ENCODE peak calls at places on chromosomes 6 and 20, in seven cellular contexts. Y, F, B, L, M, N and Q are unnamed samples.

GRCh38 chr6:148770408-148771211 is 23.8 kb downstream of the UST start:
- DNase-seq in L (no peak), N (no peak), M (no peak), Y (no peak), F (no peak), B (no peak), Q (no peak)

GRCh38 chr20:23995905-23996666 is 7.5 kb upstream of the GGTLC1 start:
- DNase-seq in L (peak; percentile 30), N (no peak), Y (peak; percentile 54), F (peak; percentile 51), B (peak; percentile 35), M (peak; percentile 60), Q (peak; percentile 88)

GRCh38 chr20:14543040-14543439 is 205.6 kb upstream of the FLRT3 start:
- DNase-seq in Y (no peak), F (no peak), B (no peak), L (no peak), N (no peak), M (no peak), Q (no peak)

GRCh38 chr6:148335582-148335981 is 7.1 kb upstream of the SASH1 start:
- DNase-seq in N (peak; percentile 25), B (no peak), F (no peak), L (no peak), M (no peak), Y (no peak), Q (no peak)

GRCh38 chr20:58682656-58683055 is 9.9 kb upstream of the NPEPL1 start:
- DNase-seq in Y (no peak), F (no peak), L (no peak), B (no peak), N (no peak), M (no peak), Q (no peak)

GRCh38 chr6:127641905-127642304 is 64.9 kb downstream of the C6orf58 start:
- DNase-seq in N (peak; percentile 15), B (no peak), L (no peak), F (no peak), Y (no peak), M (no peak), Q (no peak)

GRCh38 chr6:124772733-124773319 is 189.4 kb upstream of the RNF217 start:
- DNase-seq in M (no peak), F (no peak), N (no peak), L (no peak), Y (no peak), B (no peak), Q (no peak)

GRCh38 chr6:139181236-139181635 is 46.4 kb downstream of the HECA start:
- DNase-seq in Y (no peak), M (no peak), L (no peak), F (no peak), B (no peak), N (no peak), Q (no peak)

GRCh38 chr6:15602144-15602543 is 60.7 kb downstream of the DTNBP1 start:
- DNase-seq in N (no peak), F (no peak), L (no peak), Y (no peak), M (no peak), B (no peak), Q (peak; percentile 59)

GRCh38 chr6:14758421-14759043 is 487.3 kb upstream of the JARID2 start:
- DNase-seq in Y (peak; percentile 34), L (no peak), M (no peak), F (no peak), N (no peak), B (no peak), Q (no peak)

GRCh38 chr20:58613061-58613854 is 37.8 kb upstream of the STX16 start:
- DNase-seq in B (no peak), F (no peak), L (no peak), M (no peak), N (no peak), Y (no peak), Q (no peak)

GRCh38 chr6:30194797-30195690 is 18.2 kb downstream of the TRIM26 start:
- DNase-seq in M (no peak), B (no peak), F (no peak), N (no peak), Y (no peak), L (no peak), Q (no peak)

GRCh38 chr20:20089018-20089417 is 36.7 kb downstream of the CFAP61 start:
- DNase-seq in L (no peak), M (no peak), F (no peak), N (no peak), B (no peak), Y (no peak), Q (no peak)

GRCh38 chr20:47704746-47705496 is 80.4 kb downstream of the SULF2 start:
- DNase-seq in N (no peak), Y (no peak), M (no peak), B (peak; percentile 45), F (peak; percentile 25), L (no peak), Q (no peak)

GRCh38 chr20:35059110-35059509 is 33.5 kb downstream of the TRPC4AP start:
- DNase-seq in M (no peak), L (no peak), B (no peak), F (no peak), N (no peak), Y (no peak), Q (no peak)

GRCh38 chr6:107509506-107509905 is 19.6 kb downstream of the SOBP start:
- DNase-seq in M (no peak), F (no peak), N (no peak), Y (no peak), L (no peak), B (no peak), Q (no peak)

GRCh38 chr6:20879526-20879925 is 345.3 kb downstream of the CDKAL1 start:
- DNase-seq in N (no peak), Y (no peak), F (no peak), B (no peak), M (no peak), L (no peak), Q (no peak)

GRCh38 chr6:166253277-166254229 is 54.6 kb downstream of the PRR18 start:
- DNase-seq in M (no peak), N (no peak), F (peak; percentile 34), L (no peak), B (no peak), Y (no peak), Q (no peak)

GRCh38 chr6:27478141-27478705 is 5.3 kb upstream of the ZNF184 start:
- DNase-seq in B (no peak), F (no peak), L (no peak), Y (peak; percentile 18), N (no peak), M (peak; percentile 1), Q (no peak)

GRCh38 chr6:159130846-159131245 is 38.4 kb upstream of the FNDC1 start:
- DNase-seq in L (no peak), M (no peak), B (no peak), F (no peak), N (no peak), Y (no peak), Q (no peak)

GRCh38 chr6:89116702-89117101 is 1.2 kb downstream of the SRSF12 start:
- DNase-seq in N (no peak), Y (no peak), L (no peak), B (no peak), F (no peak), M (no peak), Q (no peak)

GRCh38 chr6:169168706-169169105 is 84.9 kb downstream of the THBS2 start:
- DNase-seq in N (no peak), B (no peak), Y (no peak), M (no peak), F (no peak), L (no peak), Q (no peak)

GRCh38 chr20:38307371-38308046 is 3.6 kb downstream of the BPI start:
- DNase-seq in Y (no peak), M (no peak), L (no peak), N (no peak), B (no peak), F (no peak), Q (no peak)

GRCh38 chr6:147449405-147450161 is 58.9 kb upstream of the SAMD5 start:
- DNase-seq in L (no peak), Y (no peak), M (no peak), F (no peak), N (no peak), B (no peak), Q (no peak)

GRCh38 chr6:154852700-154853099 is 119.5 kb downstream of the SCAF8 start:
- DNase-seq in F (no peak), M (no peak), L (no peak), B (no peak), Y (no peak), N (peak; percentile 1), Q (no peak)

GRCh38 chr6:39053016-39053595 is 4.5 kb downstream of the GLP1R start:
- DNase-seq in B (no peak), N (no peak), L (no peak), Y (no peak), M (no peak), F (no peak), Q (no peak)
- H3K9me3 ChIP-seq in B (no peaks in the 10 kb centered on the region), N (no peaks in the 10 kb centered on the region), L (no peaks in the 10 kb centered on the region), Y (no peaks in the 10 kb centered on the region), M (no peaks in the 10 kb centered on the region), F (no peaks in the 10 kb centered on the region), Q (no peaks in the 10 kb centered on the region)

GRCh38 chr20:145877-146276 is 3.5 kb downstream of the DEFB126 start:
- DNase-seq in N (no peak), M (no peak), Y (no peak), F (no peak), B (no peak), L (no peak), Q (no peak)
- H3K9me3 ChIP-seq in N (no peaks in the 10 kb centered on the region), M (no peaks in the 10 kb centered on the region), Y (no peaks in the 10 kb centered on the region), F (no peaks in the 10 kb centered on the region), B (no peaks in the 10 kb centered on the region), L (no peaks in the 10 kb centered on the region), Q (no peaks in the 10 kb centered on the region)

DNA sequence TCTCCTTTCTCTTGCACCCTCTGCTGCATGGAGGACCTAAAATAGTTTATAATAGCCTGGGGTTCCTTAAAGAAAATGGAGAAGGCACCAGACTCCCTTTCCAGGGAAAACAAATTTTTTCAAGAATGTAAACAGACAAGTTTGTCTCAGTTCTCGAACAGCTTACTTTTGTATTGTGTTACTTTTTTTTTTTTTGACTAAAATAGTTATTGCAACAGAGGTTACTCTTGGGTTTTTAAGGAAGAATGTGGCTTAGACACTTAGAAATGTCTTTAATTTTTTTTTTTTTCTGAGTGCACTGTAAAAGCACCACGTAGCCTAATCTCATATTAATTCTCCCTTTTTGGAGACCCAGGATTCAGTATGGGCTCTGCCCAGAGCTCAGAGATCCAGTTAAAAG is 148.7 kb upstream of the CARMIL1 start:
- DNase-seq in F (no peak), Y (no peak), M (no peak), B (no peak), L (no peak), N (no peak), Q (no peak)
- H3K9me3 ChIP-seq in F (no peaks in the 10 kb centered on the region), Y (no peaks in the 10 kb centered on the region), M (peaks cover 9% of the 10 kb centered on the region), B (no peaks in the 10 kb centered on the region), L (no peaks in the 10 kb centered on the region), N (no peaks in the 10 kb centered on the region), Q (no peaks in the 10 kb centered on the region)

GRCh38 chr6:364609-365540 is 26.7 kb upstream of the IRF4 start:
- DNase-seq in M (no peak), L (no peak), Y (no peak), N (no peak), F (no peak), B (no peak), Q (no peak)

GRCh38 chr6:362924-363249 is 28.7 kb upstream of the IRF4 start:
- DNase-seq in Y (no peak), M (no peak), F (no peak), L (no peak), N (no peak), B (no peak), Q (no peak)

GRCh38 chr6:363291-363690 is 28.3 kb upstream of the IRF4 start:
- DNase-seq in N (no peak), M (no peak), Y (no peak), F (no peak), L (no peak), B (no peak), Q (no peak)

GRCh38 chr6:362231-362923 is 29.2 kb upstream of the IRF4 start:
- DNase-seq in M (no peak), L (no peak), B (no peak), N (no peak), Y (no peak), F (no peak), Q (no peak)

GRCh38 chr6:363909-364308 is 27.6 kb upstream of the IRF4 start:
- DNase-seq in Y (no peak), N (no peak), F (no peak), B (no peak), L (no peak), M (no peak), Q (no peak)
- H3K9me3 ChIP-seq in Y (peaks cover 6% of the 10 kb centered on the region), N (peaks cover 2% of the 10 kb centered on the region), F (peaks cover 8% of the 10 kb centered on the region), B (no peaks in the 10 kb centered on the region), L (no peaks in the 10 kb centered on the region), M (no peaks in the 10 kb centered on the region), Q (no peaks in the 10 kb centered on the region)